ENCODE peak calls at places on chromosome 5, in six cellular contexts. V is A549, R is neuronal stem cell, M is OCI-LY7, U is endothelial cell of umbilical vein, W is GM12878. H is an unnamed sample.

GRCh38 chr5:94749048-94749447 is 130.6 kb downstream of the SLF1 start:
- DNase-seq in V (no peak), R (no peak), M (peak), U (no peak), W (no peak), H (no peak)

GRCh38 chr5:2133080-2133479 is 250.4 kb upstream of the IRX4 start:
- DNase-seq in V (no peak), R (no peak), M (no peak), U (no peak), W (no peak), H (no peak)

GRCh38 chr5:141902015-141902414 is 21.7 kb upstream of the DELE1 start:
- DNase-seq in V (no peak), R (no peak), M (no peak), U (no peak), W (no peak), H (no peak)

GRCh38 chr5:61018102-61018501 is 73.1 kb downstream of the NDUFAF2 start:
- DNase-seq in V (no peak), R (no peak), M (no peak), U (no peak), W (no peak), H (no peak)

GRCh38 chr5:27437594-27438200 is 399.3 kb upstream of the CDH9 start:
- DNase-seq in V (no peak), R (no peak), M (no peak), U (no peak), W (no peak), H (no peak)

GRCh38 chr5:128315671-128316070 is 222.4 kb downstream of the FBN2 start:
- DNase-seq in V (no peak), R (no peak), M (no peak), U (no peak), W (no peak), H (no peak)

GRCh38 chr5:144203750-144204596 is 33.3 kb downstream of the KCTD16 start:
- DNase-seq in V (peak), R (peak), M (peak), U (peak), W (no peak), H (peak)

GRCh38 chr5:44845777-44846176 is 37.0 kb downstream of the MRPS30 start:
- DNase-seq in V (no peak), R (no peak), M (no peak), U (no peak), W (no peak), H (no peak)

GRCh38 chr5:169350759-169351240 is 49.9 kb upstream of the SLIT3 start:
- DNase-seq in V (peak), R (no peak), M (no peak), U (peak), W (no peak), H (peak)
- H3K4me2 ChIP-seq in V (peak), R (no peak), M (no peak), U (peak), W (no peak), H (no peak)

DNA sequence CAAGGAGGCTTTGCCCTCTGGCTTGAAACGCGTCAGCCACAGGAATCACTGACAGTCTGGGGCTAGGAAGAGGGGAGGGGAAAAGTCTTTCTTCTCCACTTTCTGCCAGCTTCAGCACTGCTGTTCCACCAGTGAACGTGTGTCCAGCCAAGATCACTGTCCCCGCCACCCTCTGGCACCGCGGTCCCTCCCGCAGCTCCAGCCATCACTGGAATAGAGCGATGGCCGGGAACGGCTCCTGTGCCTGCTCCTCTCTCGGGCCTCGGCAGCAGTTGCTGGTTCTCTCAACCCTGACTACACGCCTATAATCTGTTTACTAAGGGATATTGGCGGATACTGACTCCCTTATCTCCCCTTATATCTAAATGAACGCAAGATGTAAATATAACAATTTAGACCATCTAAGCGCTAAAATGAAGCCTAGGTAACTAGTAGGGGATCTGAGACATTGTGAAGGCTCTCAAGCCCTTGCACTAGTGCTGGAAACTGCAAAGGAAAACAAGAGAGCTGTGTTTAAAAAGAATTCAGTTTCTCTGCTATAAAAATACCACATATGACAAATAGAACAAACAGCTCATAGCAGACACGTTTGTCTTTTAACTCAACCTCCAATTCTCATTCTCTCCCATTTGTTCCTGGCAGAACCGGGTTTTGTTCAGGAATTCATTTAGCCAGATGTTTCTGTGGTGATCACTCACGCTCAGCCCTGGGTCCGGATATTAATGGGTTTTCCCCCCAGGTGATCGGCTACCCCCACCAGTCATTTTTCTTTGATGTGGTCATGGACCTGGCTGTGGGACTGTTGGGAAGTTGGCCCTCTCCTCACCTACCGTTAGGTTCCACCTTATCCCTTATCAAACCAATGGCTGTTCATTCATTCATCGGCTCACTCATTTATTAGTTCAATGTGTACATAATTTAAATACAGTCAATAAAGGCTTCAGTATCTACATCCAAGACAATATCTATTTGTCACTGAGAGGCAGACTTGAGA is 149.8 kb downstream of the MED10 start:
- DNase-seq in V (no peak), R (no peak), M (peak), U (no peak), W (no peak), H (no peak)
- H3K4me3 ChIP-seq in V (no peak), R (no peak), M (peak), U (no peak), W (no peak), H (no peak)

DNA sequence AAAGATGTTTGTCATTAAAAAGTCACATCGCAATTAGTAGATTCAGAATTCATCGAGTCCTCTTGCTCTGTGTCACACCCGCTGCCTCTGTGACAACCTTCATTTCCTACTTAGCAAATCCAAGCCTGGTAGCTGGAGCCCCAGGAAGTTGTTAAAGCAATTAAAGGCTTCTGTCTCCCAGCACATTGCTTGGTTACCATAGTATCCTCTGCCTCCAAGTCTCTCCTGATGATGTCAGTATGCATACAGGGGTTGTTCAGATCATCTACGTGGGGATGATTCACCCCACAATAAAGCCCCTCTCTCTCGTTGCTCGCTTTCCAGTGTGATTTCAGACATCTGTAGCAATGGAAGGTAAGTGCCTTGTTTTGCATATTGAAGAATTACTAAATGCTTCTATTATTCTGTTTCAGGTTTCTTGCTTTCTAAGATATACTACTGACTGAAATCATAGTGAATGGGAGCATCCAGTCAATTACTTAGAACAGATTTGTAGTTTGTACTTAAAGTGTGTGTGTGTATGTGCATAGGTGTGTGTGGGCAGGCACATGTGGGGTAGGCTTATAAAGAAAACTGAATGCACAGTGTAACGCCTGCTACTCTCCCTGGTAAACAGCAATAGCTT is 52.9 kb downstream of the PAM start:
- DNase-seq in V (peak), R (peak), M (no peak), U (peak), W (no peak), H (peak)
- H3K4me2 ChIP-seq in V (no peak), R (no peak), M (no peak), U (no peak), W (no peak), H (peak)

DNA sequence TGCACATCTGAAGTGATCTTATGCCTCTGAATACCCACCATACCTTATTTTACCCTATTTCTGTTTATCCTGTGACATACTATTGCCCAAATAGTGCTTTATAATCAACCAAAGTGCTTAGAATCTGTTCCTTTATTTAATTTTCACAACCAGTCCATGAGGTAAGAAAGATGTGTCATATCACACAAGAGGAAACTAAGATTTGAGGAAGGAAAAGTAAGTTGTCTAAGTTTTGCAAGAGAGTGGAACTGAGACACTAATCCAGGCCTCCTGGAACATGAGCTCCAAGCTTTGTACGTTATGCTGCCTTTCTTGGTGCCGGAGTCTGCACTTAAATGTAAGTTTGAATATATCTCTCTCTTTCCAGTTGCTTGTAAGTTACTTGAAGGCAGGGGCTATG is 17.2 kb downstream of the KDM3B start:
- DNase-seq in V (no peak), R (no peak), M (no peak), U (peak), W (no peak), H (no peak)
- H3K4me3 ChIP-seq in V (no peak), R (no peak), M (no peak), U (no peak), W (no peak), H (no peak)

GRCh38 chr5:165137701-165138100 is 1632.3 kb downstream of the MAT2B start:
- DNase-seq in V (no peak), R (no peak), M (no peak), U (no peak), W (no peak), H (no peak)
- H3K4me2 ChIP-seq in V (no peak), R (no peak), M (no peak), U (no peak), W (no peak), H (no peak)

GRCh38 chr5:147382776-147383175 is 127.1 kb downstream of the DPYSL3 start:
- DNase-seq in V (no peak), R (no peak), M (no peak), U (no peak), W (no peak), H (peak)
- H3K4me3 ChIP-seq in V (no peak), R (no peak), M (no peak), U (no peak), W (no peak), H (peak)

DNA sequence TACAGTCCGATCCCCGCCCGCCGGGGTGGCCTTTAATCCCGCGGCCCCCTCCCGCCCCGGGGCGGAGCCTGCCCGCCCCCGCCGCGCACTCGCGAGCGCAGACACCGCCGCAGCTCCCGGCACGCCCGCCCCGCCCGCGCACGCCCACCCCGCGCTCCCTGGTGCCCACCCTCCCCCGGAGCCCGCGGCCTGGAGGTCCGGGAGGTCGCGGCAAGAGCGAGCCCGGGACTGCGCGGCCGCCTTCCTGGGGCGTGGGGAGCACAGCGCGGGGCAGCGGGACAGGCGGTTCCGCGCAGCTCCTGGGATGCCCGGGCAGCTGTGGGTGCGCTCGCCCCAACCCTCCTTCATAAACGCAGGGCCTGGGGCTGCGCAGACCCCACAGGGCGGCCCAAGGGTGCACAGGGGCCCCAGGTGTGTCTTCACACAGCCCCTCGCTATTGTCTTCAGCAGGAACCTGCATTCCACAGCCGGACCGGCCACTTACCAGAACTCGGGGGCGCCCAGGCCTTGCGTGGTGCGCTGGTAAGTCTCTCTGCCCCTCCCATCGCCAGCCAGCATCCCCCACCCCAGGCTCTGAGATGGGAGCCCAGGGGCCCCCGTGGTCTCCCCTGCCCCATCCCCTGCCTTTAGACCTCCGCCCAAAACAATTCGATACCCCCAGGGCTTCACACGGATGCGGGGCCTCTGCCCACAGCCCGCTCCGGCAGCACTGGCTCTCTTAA is at the start of gene SLC9A3:
- DNase-seq in V (no peak), R (no peak), M (no peak), U (no peak), W (no peak), H (no peak)
- H3K4me2 ChIP-seq in V (peak), R (peak), M (no peak), U (no peak), W (no peak), H (peak)

GRCh38 chr5:136246632-136247031 is 53.7 kb upstream of the SMIM32 start:
- DNase-seq in V (no peak), R (no peak), M (no peak), U (no peak), W (no peak), H (no peak)

GRCh38 chr5:136246122-136246521 is 53.2 kb upstream of the SMIM32 start:
- DNase-seq in V (no peak), R (no peak), M (no peak), U (no peak), W (no peak), H (no peak)

GRCh38 chr5:136242136-136242535 is 49.2 kb upstream of the SMIM32 start:
- DNase-seq in V (no peak), R (no peak), M (no peak), U (no peak), W (peak), H (no peak)

DNA sequence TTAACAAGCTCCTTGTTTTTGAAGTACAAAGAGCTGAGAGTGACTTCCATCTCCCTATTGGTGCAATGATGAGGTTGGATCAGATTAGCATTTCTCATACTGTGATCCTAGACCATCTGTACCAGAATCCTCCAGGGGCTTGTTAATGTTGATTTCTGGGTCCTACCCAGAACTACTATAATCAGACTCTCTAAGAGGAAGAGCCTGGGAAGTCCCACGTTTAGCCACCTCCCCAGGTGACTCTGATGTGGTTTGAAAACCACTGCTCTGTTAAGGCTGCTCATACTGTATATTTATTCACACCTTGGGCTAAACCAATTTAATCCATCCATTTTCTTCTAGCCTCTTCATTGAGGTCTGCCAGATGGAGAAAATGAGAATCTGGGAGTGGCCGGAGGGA is 49.6 kb upstream of the SMIM32 start:
- DNase-seq in V (no peak), R (no peak), M (no peak), U (no peak), W (peak), H (no peak)
- H3K4me3 ChIP-seq in V (no peak), R (no peak), M (no peak), U (no peak), W (no peak), H (no peak)

GRCh38 chr5:95836544-95836943 is 14.0 kb upstream of the GLRX start:
- DNase-seq in V (no peak), R (no peak), M (no peak), U (peak), W (no peak), H (no peak)
- H3K4me2 ChIP-seq in V (peak), R (no peak), M (peak), U (peak), W (peak), H (no peak)

H was measured in hepatocyte.